ENCODE peak calls at places on chromosomes 4 and X, in nine cellular contexts. G, Z, P, N, I, R, A, X and C are unnamed samples.

GRCh38 chr4:169272265-169272886 is 1.6 kb upstream of the SH3RF1 start:
- DNase-seq in G (no peak), Z (no peak), P (no peak), N (peak; percentile 28), I (no peak), R (no peak), A (no peak), X (no peak), C (no peak)

GRCh38 chr4:105896984-105897760 is 1.9 kb downstream of the NPNT start:
- DNase-seq in G (no peak), Z (no peak), P (no peak), N (no peak), I (no peak), R (no peak), A (no peak), X (no peak), C (no peak)

GRCh38 chr4:78441786-78442185 is 109.8 kb upstream of the ANXA3 start:
- DNase-seq in G (no peak), Z (no peak), P (no peak), N (no peak), I (no peak), R (no peak), A (no peak), X (no peak), C (no peak)

GRCh38 chr4:24094726-24095125 is 204.9 kb upstream of the PPARGC1A start:
- DNase-seq in G (no peak), Z (no peak), P (no peak), N (no peak), I (no peak), R (no peak), A (no peak), X (no peak), C (no peak)

GRCh38 chrX:54785901-54786300 is 12.2 kb downstream of the ITIH6 start:
- DNase-seq in G (peak; percentile 21), Z (peak; percentile 8), P (no peak), N (no peak), I (no peak), R (no peak), A (no peak), X (no peak), C (no peak)

GRCh38 chr4:126358041-126358440 is 1043.3 kb downstream of the FAT4 start:
- DNase-seq in G (no peak), Z (no peak), P (no peak), N (no peak), I (no peak), R (no peak), A (no peak), X (no peak), C (no peak)

GRCh38 chr4:110188113-110188512 is 10.3 kb downstream of the ELOVL6 start:
- DNase-seq in G (no peak), Z (no peak), P (no peak), N (no peak), I (no peak), R (no peak), A (no peak), X (no peak), C (no peak)

GRCh38 chr4:36489798-36490197 is 208.4 kb downstream of the DTHD1 start:
- DNase-seq in G (no peak), Z (no peak), P (no peak), N (no peak), I (no peak), R (no peak), A (no peak), X (no peak), C (no peak)

GRCh38 chr4:94032754-94033153 is 174.9 kb upstream of the SMARCAD1 start:
- DNase-seq in G (peak; percentile 1), Z (no peak), P (no peak), N (peak; percentile 44), I (no peak), R (no peak), A (no peak), X (no peak), C (no peak)

GRCh38 chr4:65340382-65341109 is 329.7 kb downstream of the EPHA5 start:
- DNase-seq in G (no peak), Z (no peak), P (no peak), N (no peak), I (no peak), R (no peak), A (no peak), X (no peak), C (no peak)